ENCODE peak calls at places on chromosomes 5 and 9, in four cellular contexts. X is OCI-LY7, U is fibroblast of lung, I is Panc1. E is an unnamed sample.

GRCh38 chr5:143585970-143586369 is 182.5 kb upstream of the NR3C1 start:
- DNase-seq in X (no peak), U (no peak), I (no peak), E (no peak)

GRCh38 chr9:72812622-72813111 is 140.2 kb downstream of the ALDH1A1 start:
- DNase-seq in X (no peak), U (no peak), I (no peak), E (no peak)

GRCh38 chr5:81755320-81755719 is 4.4 kb upstream of the SSBP2 start:
- DNase-seq in I (peak), X (no peak), U (peak), E (no peak)

GRCh38 chr9:79165006-79165405 is 406.8 kb upstream of the TLE4 start:
- DNase-seq in U (peak), I (no peak), X (no peak), E (no peak)

GRCh38 chr5:134127376-134127861 is 12.9 kb downstream of the TCF7 start:
- DNase-seq in I (no peak), X (peak), U (peak), E (no peak)

GRCh38 chr5:160183075-160183474 is 46.2 kb upstream of the FABP6 start:
- DNase-seq in I (no peak), U (no peak), X (no peak), E (no peak)

GRCh38 chr9:30944233-30944585 is 1440.2 kb upstream of the ACO1 start:
- DNase-seq in X (no peak), I (no peak), U (no peak), E (no peak)

GRCh38 chr9:6822696-6823095 is 64.9 kb downstream of the KDM4C start:
- DNase-seq in I (no peak), U (no peak), X (no peak), E (no peak)

GRCh38 chr9:16628421-16628820 is 242.0 kb downstream of the BNC2 start:
- DNase-seq in X (no peak), U (peak), I (no peak), E (no peak)

GRCh38 chr5:179054036-179054785 is 6.0 kb upstream of the ZNF354C start:
- DNase-seq in X (no peak), I (no peak), U (no peak), E (no peak)

GRCh38 chr5:174636081-174636480 is 88.3 kb upstream of the MSX2 start:
- DNase-seq in X (no peak), I (no peak), U (no peak), E (no peak)

GRCh38 chr5:21817668-21818419 is 1035.3 kb downstream of the CDH12 start:
- DNase-seq in X (peak), U (peak), I (no peak), E (no peak)

GRCh38 chr9:88378317-88378716 is 9.9 kb upstream of the SPIN1 start:
- DNase-seq in I (no peak), U (peak), X (no peak), E (no peak)
- TF ChIP-seq CTCF in I (no peak), U (no peak), X (no peak), E (no peak)

DNA sequence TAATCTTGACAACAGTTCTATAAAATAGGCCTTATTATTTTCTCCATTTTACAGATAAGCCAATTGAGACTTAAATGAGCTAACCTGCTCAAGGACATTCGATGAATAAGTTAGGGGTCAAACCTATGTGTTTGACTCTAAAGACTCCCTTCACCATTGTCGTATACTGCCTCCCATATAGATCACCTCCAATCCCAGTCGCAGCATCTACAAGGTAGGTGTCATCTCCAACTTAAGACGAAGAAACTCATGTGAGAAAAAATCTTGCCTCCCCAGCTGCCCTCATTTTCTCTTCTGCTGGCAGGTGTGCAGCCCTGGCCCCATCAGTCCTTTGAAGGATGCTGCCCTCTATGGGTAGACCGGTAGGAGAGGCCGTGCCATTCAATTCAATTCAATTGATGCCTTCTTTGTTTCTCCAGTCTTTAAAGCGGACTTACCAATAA is 75.2 kb upstream of the SMARCA2 start:
- DNase-seq in U (peak), I (peak), X (peak), E (peak)
- TF ChIP-seq CTCF in U (peak), I (peak), X (peak), E (peak)

GRCh38 chr9:33781736-33782135 is 13.6 kb upstream of the PRSS3 start:
- DNase-seq in U (no peak), I (no peak), X (no peak), E (no peak)

GRCh38 chr9:33791117-33791516 is 4.2 kb upstream of the PRSS3 start:
- DNase-seq in X (no peak), I (no peak), U (peak), E (no peak)

GRCh38 chr9:33787839-33788238 is 7.5 kb upstream of the PRSS3 start:
- DNase-seq in U (no peak), I (no peak), X (no peak), E (no peak)

GRCh38 chr9:33782395-33783152 is 12.8 kb upstream of the PRSS3 start:
- DNase-seq in I (no peak), X (no peak), U (peak), E (no peak)

GRCh38 chr9:33785914-33786313 is 9.4 kb upstream of the PRSS3 start:
- DNase-seq in I (no peak), U (no peak), X (peak), E (no peak)
- TF ChIP-seq CTCF in I (peak), U (no peak), X (peak), E (peak)

GRCh38 chr9:130834371-130835311 is at the start of gene ABL1:
- DNase-seq in I (peak), U (peak), X (no peak), E (peak)

GRCh38 chr9:130831077-130831476 is 4.0 kb upstream of the ABL1 start:
- DNase-seq in X (no peak), U (no peak), I (no peak), E (no peak)

GRCh38 chr9:130835441-130836298 is 616 bp downstream of the ABL1 start:
- DNase-seq in U (peak), X (no peak), I (no peak), E (peak)

GRCh38 chr9:130830199-130830598 is 4.9 kb upstream of the ABL1 start:
- DNase-seq in I (no peak), X (no peak), U (peak), E (no peak)

GRCh38 chr9:130833324-130833990 is 1.6 kb upstream of the ABL1 start:
- DNase-seq in I (no peak), X (no peak), U (peak), E (no peak)
- TF ChIP-seq CTCF in I (no peak), X (no peak), U (no peak), E (no peak)

GRCh38 chr9:15401266-15401665 is 21.4 kb upstream of the SNAPC3 start:
- DNase-seq in I (no peak), U (peak), X (no peak), E (no peak)

GRCh38 chr9:15400281-15400941 is 22.3 kb upstream of the SNAPC3 start:
- DNase-seq in X (no peak), U (peak), I (no peak), E (no peak)

GRCh38 chr9:15404171-15404570 is 18.5 kb upstream of the SNAPC3 start:
- DNase-seq in I (no peak), U (no peak), X (no peak), E (no peak)

GRCh38 chr9:15403155-15403554 is 19.5 kb upstream of the SNAPC3 start:
- DNase-seq in I (no peak), X (peak), U (no peak), E (peak)
- TF ChIP-seq CTCF in I (peak), X (peak), U (no peak), E (peak)

GRCh38 chr9:88300556-88300955 is 87.7 kb upstream of the SPIN1 start:
- DNase-seq in U (no peak), I (no peak), X (no peak), E (no peak)

GRCh38 chr9:88307136-88307535 is 81.1 kb upstream of the SPIN1 start:
- DNase-seq in I (no peak), U (no peak), X (no peak), E (no peak)

GRCh38 chr9:88303785-88304495 is 84.3 kb upstream of the SPIN1 start:
- DNase-seq in U (no peak), I (no peak), X (no peak), E (peak)

DNA sequence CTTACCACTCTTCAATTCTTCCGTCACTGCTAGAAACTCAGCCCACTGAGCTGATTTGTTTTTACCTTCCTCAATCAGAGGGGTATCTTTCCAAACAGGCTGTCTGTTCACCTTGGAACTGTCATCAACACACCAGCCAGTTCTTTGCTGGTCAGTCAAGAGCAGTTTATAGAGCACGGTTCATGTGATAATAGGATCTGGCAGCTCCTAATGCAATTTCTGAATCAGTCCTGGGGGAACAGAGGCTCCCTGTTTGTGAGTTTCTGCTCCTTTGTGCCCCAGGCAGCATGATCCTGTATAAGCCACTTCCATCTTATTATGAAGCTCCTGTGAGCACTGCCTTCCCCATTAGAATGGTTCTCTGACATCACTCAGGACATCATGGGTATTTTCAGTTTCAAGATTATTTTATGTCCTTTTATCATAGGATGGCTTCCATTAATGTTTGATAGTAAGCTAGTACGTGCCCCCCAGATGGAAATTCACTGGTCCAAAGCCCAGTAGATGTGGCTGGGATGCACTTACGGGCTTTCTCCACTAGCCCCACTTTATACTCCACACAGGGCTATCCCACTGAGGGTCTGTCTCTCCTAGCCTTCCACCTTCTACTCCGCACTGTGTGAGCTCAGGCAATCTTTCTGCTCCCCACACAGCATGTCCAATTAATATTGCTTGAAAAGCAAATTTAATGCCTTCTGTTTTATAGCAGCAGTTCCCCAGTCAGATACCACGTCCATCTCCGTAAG is 85.5 kb upstream of the SPIN1 start:
- DNase-seq in U (no peak), I (no peak), X (no peak), E (no peak)
- TF ChIP-seq CTCF in U (no peak), I (no peak), X (no peak), E (no peak)

GRCh38 chr9:95077766-95078382 is 239.6 kb downstream of the FANCC start:
- DNase-seq in I (no peak), U (no peak), X (no peak), E (no peak)

GRCh38 chr9:95076696-95077052 is 240.8 kb downstream of the FANCC start:
- DNase-seq in X (no peak), U (no peak), I (no peak), E (no peak)

GRCh38 chr9:95075700-95076099 is 241.8 kb downstream of the FANCC start:
- DNase-seq in I (no peak), U (no peak), X (no peak), E (no peak)

GRCh38 chr9:95078516-95078915 is 239.0 kb downstream of the FANCC start:
- DNase-seq in I (no peak), U (no peak), X (no peak), E (no peak)

GRCh38 chr9:95077053-95077765 is 240.3 kb downstream of the FANCC start:
- DNase-seq in I (no peak), X (no peak), U (no peak), E (no peak)
- TF ChIP-seq CTCF in I (no peak), X (no peak), U (no peak), E (no peak)

DNA sequence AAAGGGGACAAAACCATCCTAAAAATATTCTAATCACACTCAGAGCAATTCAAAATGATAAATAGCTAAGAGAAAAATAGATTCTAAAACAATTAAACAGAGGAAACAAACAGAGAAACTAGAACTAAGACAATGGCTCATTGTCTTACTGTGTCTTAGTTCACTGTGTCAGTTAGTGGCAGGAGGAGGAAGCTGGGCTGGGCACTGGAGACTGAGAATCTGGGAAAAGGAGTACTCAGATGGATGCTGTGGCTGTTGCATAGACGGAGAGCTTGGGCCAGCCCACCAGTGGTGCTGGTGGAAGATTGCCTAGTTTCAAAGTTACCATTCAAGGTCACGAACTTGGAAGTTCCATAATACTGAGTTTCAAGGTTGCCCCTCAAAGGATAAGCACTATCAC is 94.7 kb upstream of the IFNK start:
- DNase-seq in U (no peak), I (no peak), X (no peak), E (no peak)
- TF ChIP-seq CTCF in U (no peak), I (no peak), X (no peak), E (no peak)